ENCODE peak calls at places on chromosomes 3 and 15, in six cellular contexts. D, C, R, V, L and X are unnamed samples.

GRCh38 chr15:100987143-100987542 is 68.0 kb downstream of the LRRK1 start:
- DNase-seq in D (no peak), C (peak), R (no peak), V (no peak), L (no peak), X (no peak)

GRCh38 chr15:99015677-99016568 is 8.3 kb upstream of the PGPEP1L start:
- DNase-seq in D (peak), C (no peak), R (no peak), V (peak), L (peak), X (peak)

GRCh38 chr3:118011910-118012309 is 1022.7 kb downstream of the IGSF11 start:
- DNase-seq in D (no peak), C (no peak), R (no peak), V (no peak), L (no peak), X (no peak)

GRCh38 chr3:42660131-42660715 is 6.7 kb downstream of the ZBTB47 start:
- DNase-seq in D (no peak), C (peak), R (no peak), V (no peak), L (no peak), X (peak)

GRCh38 chr3:171480526-171480925 is 20.3 kb upstream of the TNIK start:
- DNase-seq in D (no peak), C (no peak), R (no peak), V (no peak), L (no peak), X (no peak)

GRCh38 chr15:93418566-93418965 is 329.6 kb upstream of the RGMA start:
- DNase-seq in D (no peak), C (no peak), R (no peak), V (no peak), L (no peak), X (no peak)

GRCh38 chr3:64440498-64440897 is 215.2 kb upstream of the PRICKLE2 start:
- DNase-seq in D (no peak), C (peak), R (no peak), V (no peak), L (peak), X (peak)

GRCh38 chr15:52228928-52229327 is 37.7 kb upstream of the GNB5 start:
- DNase-seq in D (peak), C (no peak), R (peak), V (no peak), L (peak), X (no peak)

GRCh38 chr3:159200176-159200575 is 398.3 kb downstream of the MFSD1 start:
- DNase-seq in D (no peak), C (no peak), R (no peak), V (no peak), L (no peak), X (peak)

GRCh38 chr15:51183076-51183475 is 88.4 kb upstream of the TNFAIP8L3 start:
- DNase-seq in D (no peak), C (no peak), R (no peak), V (no peak), L (no peak), X (no peak)

GRCh38 chr3:133256787-133257483 is 142.9 kb upstream of the BFSP2 start:
- DNase-seq in D (no peak), C (no peak), R (no peak), V (no peak), L (no peak), X (no peak)

GRCh38 chr3:13497386-13497785 is 17.3 kb downstream of the HDAC11 start:
- DNase-seq in D (no peak), C (no peak), R (no peak), V (no peak), L (no peak), X (no peak)

GRCh38 chr3:190721330-190721729 is 141.2 kb downstream of the GMNC start:
- DNase-seq in D (no peak), C (no peak), R (no peak), V (no peak), L (peak), X (no peak)

GRCh38 chr3:47251689-47252088 is 30.9 kb downstream of the KIF9 start:
- DNase-seq in D (no peak), C (no peak), R (no peak), V (no peak), L (no peak), X (no peak)

GRCh38 chr15:67100808-67101581 is 35.6 kb downstream of the SMAD3 start:
- DNase-seq in D (no peak), C (no peak), R (no peak), V (no peak), L (no peak), X (no peak)

GRCh38 chr3:10193692-10194327 is 29.1 kb downstream of the IRAK2 start:
- DNase-seq in D (no peak), C (no peak), R (no peak), V (no peak), L (no peak), X (no peak)

GRCh38 chr15:31840849-31841476 is 189.4 kb upstream of the CHRNA7 start:
- DNase-seq in D (no peak), C (no peak), R (no peak), V (no peak), L (no peak), X (no peak)

GRCh38 chr3:123138819-123139517 is 62.8 kb upstream of the SEC22A start:
- DNase-seq in D (no peak), C (no peak), R (no peak), V (no peak), L (no peak), X (no peak)

GRCh38 chr3:150443331-150443741 is 35.2 kb downstream of the TSC22D2 start:
- DNase-seq in D (no peak), C (peak), R (no peak), V (no peak), L (no peak), X (peak)

GRCh38 chr15:63456253-63456652 is 48.1 kb upstream of the USP3 start:
- DNase-seq in D (no peak), C (no peak), R (no peak), V (no peak), L (peak), X (no peak)

GRCh38 chr15:63454812-63455211 is 49.6 kb upstream of the USP3 start:
- DNase-seq in D (no peak), C (no peak), R (no peak), V (no peak), L (no peak), X (no peak)

GRCh38 chr15:63452552-63453136 is 51.7 kb upstream of the USP3 start:
- DNase-seq in D (no peak), C (no peak), R (no peak), V (no peak), L (no peak), X (no peak)

GRCh38 chr15:63450884-63451225 is 53.5 kb upstream of the USP3 start:
- DNase-seq in D (no peak), C (no peak), R (no peak), V (no peak), L (peak), X (no peak)

GRCh38 chr15:63453181-63453905 is 51.0 kb upstream of the USP3 start:
- DNase-seq in D (no peak), C (no peak), R (no peak), V (no peak), L (no peak), X (no peak)
- H4K91ac ChIP-seq in D (no peak), C (no peak), R (no peak), V (no peak), L (no peak), X (no peak)

GRCh38 chr3:126267169-126267975 is 87.0 kb upstream of the ALDH1L1 start:
- DNase-seq in D (peak), C (peak), R (peak), V (peak), L (peak), X (peak)
- H3K4me2 ChIP-seq in D (peak), C (peak), R (peak), V (peak), L (peak), X (peak)

GRCh38 chr3:98242155-98242554 is 21.9 kb upstream of the OR5H6 start:
- DNase-seq in D (no peak), C (no peak), R (no peak), V (no peak), L (no peak), X (no peak)

GRCh38 chr3:98246142-98246541 is 17.9 kb upstream of the OR5H6 start:
- DNase-seq in D (no peak), C (no peak), R (no peak), V (no peak), L (peak), X (no peak)

GRCh38 chr3:98240133-98240532 is 23.9 kb upstream of the OR5H6 start:
- DNase-seq in D (no peak), C (no peak), R (no peak), V (no peak), L (no peak), X (no peak)

DNA sequence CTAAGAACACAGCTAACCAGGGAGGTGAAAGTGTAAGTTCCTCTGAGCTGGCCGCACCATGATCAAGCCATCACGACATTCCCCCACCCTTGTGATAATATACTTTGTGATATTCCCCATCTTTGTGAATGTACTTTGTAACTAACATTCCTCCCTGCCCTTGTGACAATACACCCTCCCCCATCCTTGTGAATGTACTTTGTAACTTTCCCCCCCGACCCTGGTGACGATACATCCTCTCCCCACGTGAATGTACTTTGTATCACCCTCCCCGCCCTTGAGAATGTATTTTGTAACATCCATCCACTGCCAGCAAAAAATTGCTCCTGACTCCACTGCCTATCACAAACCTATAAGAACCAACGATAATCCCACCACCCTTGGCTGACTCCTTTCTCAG is 20.2 kb upstream of the OR5H6 start:
- DNase-seq in D (no peak), C (no peak), R (no peak), V (no peak), L (no peak), X (no peak)
- H4K91ac ChIP-seq in D (no peak), C (no peak), R (no peak), V (no peak), L (no peak), X (no peak)

GRCh38 chr3:87398226-87398774 is 121.9 kb upstream of the POU1F1 start:
- DNase-seq in D (no peak), C (no peak), R (no peak), V (no peak), L (peak), X (no peak)

GRCh38 chr3:87397210-87397609 is 120.8 kb upstream of the POU1F1 start:
- DNase-seq in D (no peak), C (peak), R (no peak), V (no peak), L (no peak), X (no peak)
- H3K4me2 ChIP-seq in D (no peak), C (no peak), R (no peak), V (no peak), L (no peak), X (no peak)